ENCODE peak calls at places on chromosomes 3 and 15, in seven cellular contexts. One of them, this sample, is unnamed.

GRCh38 chr3:113933746-113934145 is 14.1 kb upstream of the ZDHHC23 start:
- DNase-seq in Peyer's patch: no peak
- DNase-seq in mesothelial cell of epicardium: no peak
- DNase-seq in activated naive CD4-positive, alpha-beta T cell treated with anti-CD3 and anti-CD28 coated beads for 36 hours: no peak
- DNase-seq in GM23248: no peak
- DNase-seq in T-helper 1 cell: no peak
- DNase-seq in stromal cell of bone marrow: no peak
- DNase-seq in this sample: no peak

GRCh38 chr15:45842151-45842550 is 207.3 kb downstream of the SQOR start:
- DNase-seq in Peyer's patch: no peak
- DNase-seq in mesothelial cell of epicardium: no peak
- DNase-seq in activated naive CD4-positive, alpha-beta T cell treated with anti-CD3 and anti-CD28 coated beads for 36 hours: no peak
- DNase-seq in GM23248: no peak
- DNase-seq in T-helper 1 cell: no peak
- DNase-seq in stromal cell of bone marrow: no peak
- DNase-seq in this sample: no peak

GRCh38 chr15:22947101-22948000 is 32.8 kb downstream of the CYFIP1 start:
- DNase-seq in Peyer's patch: no peak
- DNase-seq in mesothelial cell of epicardium: no peak
- DNase-seq in activated naive CD4-positive, alpha-beta T cell treated with anti-CD3 and anti-CD28 coated beads for 36 hours: no peak
- DNase-seq in GM23248: no peak
- DNase-seq in T-helper 1 cell: no peak
- DNase-seq in stromal cell of bone marrow: no peak
- DNase-seq in this sample: no peak

GRCh38 chr3:123084192-123084591 is 17.4 kb downstream of the PDIA5 start:
- DNase-seq in Peyer's patch: no peak
- DNase-seq in mesothelial cell of epicardium: no peak
- DNase-seq in activated naive CD4-positive, alpha-beta T cell treated with anti-CD3 and anti-CD28 coated beads for 36 hours: no peak
- DNase-seq in GM23248: peak
- DNase-seq in T-helper 1 cell: no peak
- DNase-seq in stromal cell of bone marrow: no peak
- DNase-seq in this sample: no peak

GRCh38 chr15:74156678-74157411 is 16.7 kb upstream of the ISLR start:
- DNase-seq in Peyer's patch: no peak
- DNase-seq in mesothelial cell of epicardium: no peak
- DNase-seq in activated naive CD4-positive, alpha-beta T cell treated with anti-CD3 and anti-CD28 coated beads for 36 hours: no peak
- DNase-seq in GM23248: peak
- DNase-seq in T-helper 1 cell: no peak
- DNase-seq in stromal cell of bone marrow: no peak
- DNase-seq in this sample: no peak

GRCh38 chr3:133468251-133468721 is 68.4 kb downstream of the BFSP2 start:
- DNase-seq in Peyer's patch: no peak
- DNase-seq in mesothelial cell of epicardium: no peak
- DNase-seq in activated naive CD4-positive, alpha-beta T cell treated with anti-CD3 and anti-CD28 coated beads for 36 hours: no peak
- DNase-seq in GM23248: peak
- DNase-seq in T-helper 1 cell: no peak
- DNase-seq in stromal cell of bone marrow: peak
- DNase-seq in this sample: no peak

GRCh38 chr3:124992041-124992440 is 57.5 kb upstream of the MUC13 start:
- DNase-seq in Peyer's patch: peak
- DNase-seq in mesothelial cell of epicardium: no peak
- DNase-seq in activated naive CD4-positive, alpha-beta T cell treated with anti-CD3 and anti-CD28 coated beads for 36 hours: no peak
- DNase-seq in GM23248: no peak
- DNase-seq in T-helper 1 cell: no peak
- DNase-seq in stromal cell of bone marrow: no peak
- DNase-seq in this sample: no peak

GRCh38 chr3:76673171-76673570 is 366.7 kb upstream of the ROBO2 start:
- DNase-seq in Peyer's patch: no peak
- DNase-seq in mesothelial cell of epicardium: no peak
- DNase-seq in activated naive CD4-positive, alpha-beta T cell treated with anti-CD3 and anti-CD28 coated beads for 36 hours: no peak
- DNase-seq in GM23248: no peak
- DNase-seq in T-helper 1 cell: no peak
- DNase-seq in stromal cell of bone marrow: no peak
- DNase-seq in this sample: no peak

GRCh38 chr3:148315756-148316155 is 381.9 kb upstream of the AGTR1 start:
- DNase-seq in Peyer's patch: no peak
- DNase-seq in mesothelial cell of epicardium: no peak
- DNase-seq in activated naive CD4-positive, alpha-beta T cell treated with anti-CD3 and anti-CD28 coated beads for 36 hours: no peak
- DNase-seq in GM23248: peak
- DNase-seq in T-helper 1 cell: no peak
- DNase-seq in stromal cell of bone marrow: no peak
- DNase-seq in this sample: peak

GRCh38 chr15:101053261-101053660 is 134.1 kb downstream of the LRRK1 start:
- DNase-seq in Peyer's patch: no peak
- DNase-seq in mesothelial cell of epicardium: no peak
- DNase-seq in activated naive CD4-positive, alpha-beta T cell treated with anti-CD3 and anti-CD28 coated beads for 36 hours: no peak
- DNase-seq in GM23248: no peak
- DNase-seq in T-helper 1 cell: no peak
- DNase-seq in stromal cell of bone marrow: no peak
- DNase-seq in this sample: no peak

GRCh38 chr3:151319613-151320012 is 3.0 kb upstream of the GPR87 start:
- DNase-seq in Peyer's patch: no peak
- DNase-seq in mesothelial cell of epicardium: no peak
- DNase-seq in activated naive CD4-positive, alpha-beta T cell treated with anti-CD3 and anti-CD28 coated beads for 36 hours: no peak
- DNase-seq in GM23248: peak
- DNase-seq in T-helper 1 cell: no peak
- DNase-seq in stromal cell of bone marrow: no peak
- DNase-seq in this sample: no peak

GRCh38 chr3:78139166-78139565 is 1099.3 kb downstream of the ROBO2 start:
- DNase-seq in Peyer's patch: no peak
- DNase-seq in mesothelial cell of epicardium: no peak
- DNase-seq in activated naive CD4-positive, alpha-beta T cell treated with anti-CD3 and anti-CD28 coated beads for 36 hours: no peak
- DNase-seq in GM23248: peak
- DNase-seq in T-helper 1 cell: no peak
- DNase-seq in stromal cell of bone marrow: peak
- DNase-seq in this sample: no peak

GRCh38 chr15:43516801-43517353 is 531 bp upstream of the MAP1A start:
- DNase-seq in Peyer's patch: no peak
- DNase-seq in mesothelial cell of epicardium: no peak
- DNase-seq in activated naive CD4-positive, alpha-beta T cell treated with anti-CD3 and anti-CD28 coated beads for 36 hours: no peak
- DNase-seq in GM23248: peak
- DNase-seq in T-helper 1 cell: no peak
- DNase-seq in stromal cell of bone marrow: no peak
- DNase-seq in this sample: no peak

This sample was measured in RWPE1.